ENCODE peak calls at places on chromosome 2, in six cellular contexts. One of them, this sample, is unnamed.

GRCh38 chr2:177724398-177725287 is 332.1 kb downstream of the AGPS start:
- DNase-seq in GM06990: peak
- DNase-seq in GM23338: peak
- DNase-seq in lower leg skin: no peak
- DNase-seq in MM.1S: peak
- DNase-seq in WERI-Rb-1: peak
- DNase-seq in this sample: peak

GRCh38 chr2:18398833-18399232 is 161.6 kb downstream of the RDH14 start:
- DNase-seq in GM06990: no peak
- DNase-seq in GM23338: no peak
- DNase-seq in lower leg skin: peak
- DNase-seq in MM.1S: no peak
- DNase-seq in WERI-Rb-1: no peak
- DNase-seq in this sample: no peak

GRCh38 chr2:237427807-237428506 is 14.0 kb upstream of the COL6A3 start:
- DNase-seq in GM06990: peak
- DNase-seq in GM23338: no peak
- DNase-seq in lower leg skin: no peak
- DNase-seq in MM.1S: peak
- DNase-seq in WERI-Rb-1: no peak
- DNase-seq in this sample: peak

GRCh38 chr2:187855689-187856088 is 301.5 kb upstream of the TFPI start:
- DNase-seq in GM06990: no peak
- DNase-seq in GM23338: no peak
- DNase-seq in lower leg skin: no peak
- DNase-seq in MM.1S: no peak
- DNase-seq in WERI-Rb-1: no peak
- DNase-seq in this sample: no peak

GRCh38 chr2:106057206-106057605 is 136.9 kb downstream of the UXS1 start:
- DNase-seq in GM06990: no peak
- DNase-seq in GM23338: no peak
- DNase-seq in lower leg skin: peak
- DNase-seq in MM.1S: peak
- DNase-seq in WERI-Rb-1: no peak
- DNase-seq in this sample: no peak

GRCh38 chr2:213995400-213996105 is 415.3 kb upstream of the VWC2L start:
- DNase-seq in GM06990: no peak
- DNase-seq in GM23338: no peak
- DNase-seq in lower leg skin: no peak
- DNase-seq in MM.1S: no peak
- DNase-seq in WERI-Rb-1: no peak
- DNase-seq in this sample: no peak

GRCh38 chr2:240391111-240392051 is 44.1 kb upstream of the GPC1 start:
- DNase-seq in GM06990: no peak
- DNase-seq in GM23338: no peak
- DNase-seq in lower leg skin: no peak
- DNase-seq in MM.1S: no peak
- DNase-seq in WERI-Rb-1: no peak
- DNase-seq in this sample: no peak

GRCh38 chr2:191572319-191572718 is 105.6 kb upstream of the NABP1 start:
- DNase-seq in GM06990: no peak
- DNase-seq in GM23338: no peak
- DNase-seq in lower leg skin: no peak
- DNase-seq in MM.1S: no peak
- DNase-seq in WERI-Rb-1: no peak
- DNase-seq in this sample: no peak

GRCh38 chr2:56128235-56128634 is 55.6 kb upstream of the CCDC85A start:
- DNase-seq in GM06990: no peak
- DNase-seq in GM23338: no peak
- DNase-seq in lower leg skin: no peak
- DNase-seq in MM.1S: no peak
- DNase-seq in WERI-Rb-1: no peak
- DNase-seq in this sample: no peak

DNA sequence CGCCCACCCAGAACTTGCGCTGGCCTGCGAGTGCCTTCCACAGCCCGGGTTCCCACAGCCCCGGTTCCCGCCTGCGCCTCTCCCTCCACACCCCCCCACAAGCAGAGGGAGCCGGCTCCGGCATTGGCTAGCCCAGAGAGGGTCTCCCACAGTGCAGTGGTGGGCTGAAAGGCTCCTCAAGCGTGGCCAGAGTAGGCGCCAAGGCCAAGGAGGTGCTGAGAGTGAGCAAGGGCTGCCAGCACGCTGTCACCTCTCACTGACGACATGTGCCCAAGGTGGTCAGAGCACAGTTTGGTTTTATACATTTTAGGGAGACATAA is 15.3 kb upstream of the PXDN start:
- DNase-seq in GM06990: no peak
- DNase-seq in GM23338: no peak
- DNase-seq in lower leg skin: no peak
- DNase-seq in MM.1S: no peak
- DNase-seq in WERI-Rb-1: no peak
- DNase-seq in this sample: no peak
- H3K4me3 ChIP-seq in GM06990: no peak
- H3K4me3 ChIP-seq in GM23338: no peak
- H3K4me3 ChIP-seq in lower leg skin: no peak
- H3K4me3 ChIP-seq in MM.1S: no peak
- H3K4me3 ChIP-seq in WERI-Rb-1: no peak
- H3K4me3 ChIP-seq in this sample: no peak

GRCh38 chr2:124919296-124919695 is 894.2 kb downstream of the CNTNAP5 start:
- DNase-seq in GM06990: no peak
- DNase-seq in GM23338: no peak
- DNase-seq in lower leg skin: no peak
- DNase-seq in MM.1S: peak
- DNase-seq in WERI-Rb-1: no peak
- DNase-seq in this sample: no peak

GRCh38 chr2:124913873-124914272 is 888.8 kb downstream of the CNTNAP5 start:
- DNase-seq in GM06990: no peak
- DNase-seq in GM23338: no peak
- DNase-seq in lower leg skin: no peak
- DNase-seq in MM.1S: no peak
- DNase-seq in WERI-Rb-1: no peak
- DNase-seq in this sample: no peak

GRCh38 chr2:124911560-124911959 is 886.5 kb downstream of the CNTNAP5 start:
- DNase-seq in GM06990: no peak
- DNase-seq in GM23338: no peak
- DNase-seq in lower leg skin: no peak
- DNase-seq in MM.1S: no peak
- DNase-seq in WERI-Rb-1: no peak
- DNase-seq in this sample: no peak

GRCh38 chr2:124921221-124921620 is 896.1 kb downstream of the CNTNAP5 start:
- DNase-seq in GM06990: no peak
- DNase-seq in GM23338: no peak
- DNase-seq in lower leg skin: no peak
- DNase-seq in MM.1S: no peak
- DNase-seq in WERI-Rb-1: no peak
- DNase-seq in this sample: no peak

GRCh38 chr2:124915567-124915966 is 890.5 kb downstream of the CNTNAP5 start:
- DNase-seq in GM06990: no peak
- DNase-seq in GM23338: peak
- DNase-seq in lower leg skin: no peak
- DNase-seq in MM.1S: no peak
- DNase-seq in WERI-Rb-1: no peak
- DNase-seq in this sample: no peak
- TF ChIP-seq CTCF in GM06990: peak
- TF ChIP-seq CTCF in GM23338: peak
- TF ChIP-seq CTCF in lower leg skin: no peak
- TF ChIP-seq CTCF in MM.1S: no peak
- TF ChIP-seq CTCF in WERI-Rb-1: no peak
- TF ChIP-seq CTCF in this sample: no peak

DNA sequence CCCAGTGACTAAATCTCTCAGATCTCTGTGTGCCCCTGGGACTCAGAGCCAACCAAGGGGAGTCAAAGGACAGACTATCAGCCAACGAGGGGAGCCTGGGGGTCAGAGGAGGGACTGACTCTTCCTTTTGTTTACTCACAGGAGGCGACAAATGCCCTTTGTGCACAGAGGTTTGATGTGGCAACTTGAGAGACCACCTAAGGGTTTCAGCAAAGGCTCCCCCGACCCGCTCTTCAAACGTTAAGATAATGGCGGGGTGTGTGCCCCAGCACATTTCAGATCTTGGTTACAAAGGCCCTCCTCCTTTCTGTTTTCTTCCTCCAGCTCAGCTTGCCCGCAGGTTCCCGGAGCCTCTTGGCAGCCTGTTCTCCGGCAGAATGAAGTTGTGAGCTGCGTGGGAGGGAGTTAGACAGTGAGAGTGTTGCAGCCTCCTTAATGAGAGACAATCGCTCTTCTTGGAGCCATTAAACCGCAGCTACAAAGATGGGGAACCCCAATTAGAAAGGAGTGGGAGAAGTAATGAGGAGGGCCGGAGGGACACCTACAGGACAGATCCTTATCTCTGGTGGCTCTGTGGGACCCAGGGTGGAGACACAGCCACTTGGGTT is 76.2 kb downstream of the KIAA2012 start:
- DNase-seq in GM06990: no peak
- DNase-seq in GM23338: peak
- DNase-seq in lower leg skin: peak
- DNase-seq in MM.1S: no peak
- DNase-seq in WERI-Rb-1: peak
- DNase-seq in this sample: no peak
- H3K4me3 ChIP-seq in GM06990: no peak
- H3K4me3 ChIP-seq in GM23338: no peak
- H3K4me3 ChIP-seq in lower leg skin: no peak
- H3K4me3 ChIP-seq in MM.1S: no peak
- H3K4me3 ChIP-seq in WERI-Rb-1: no peak
- H3K4me3 ChIP-seq in this sample: no peak

DNA sequence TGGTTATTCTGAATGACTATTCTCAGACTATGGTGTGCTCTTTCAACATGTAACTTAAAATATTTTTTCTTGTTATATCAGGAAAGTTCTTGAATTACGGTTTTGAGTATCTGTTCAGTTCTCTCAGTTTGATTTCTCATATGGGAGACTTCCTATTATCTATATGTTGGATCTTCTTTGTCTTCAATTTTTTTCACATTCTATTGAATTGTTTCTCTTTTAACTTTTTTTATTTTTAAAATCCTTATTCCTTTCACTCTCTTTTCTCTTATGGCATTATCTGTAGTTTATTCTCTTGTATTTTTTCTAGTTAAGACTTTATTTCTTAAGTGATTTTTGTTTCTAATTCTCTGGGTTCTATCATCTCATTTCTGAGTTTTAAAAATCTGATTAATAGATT is 252.8 kb upstream of the STON1 start:
- DNase-seq in GM06990: no peak
- DNase-seq in GM23338: no peak
- DNase-seq in lower leg skin: no peak
- DNase-seq in MM.1S: no peak
- DNase-seq in WERI-Rb-1: no peak
- DNase-seq in this sample: no peak
- TF ChIP-seq CTCF in GM06990: no peak
- TF ChIP-seq CTCF in GM23338: no peak
- TF ChIP-seq CTCF in lower leg skin: no peak
- TF ChIP-seq CTCF in MM.1S: no peak
- TF ChIP-seq CTCF in WERI-Rb-1: no peak
- TF ChIP-seq CTCF in this sample: no peak

GRCh38 chr2:71336802-71337201 is 5.2 kb downstream of the ZNF638 start:
- DNase-seq in GM06990: no peak
- DNase-seq in GM23338: no peak
- DNase-seq in lower leg skin: no peak
- DNase-seq in MM.1S: no peak
- DNase-seq in WERI-Rb-1: no peak
- DNase-seq in this sample: no peak
- H3K4me3 ChIP-seq in GM06990: no peak
- H3K4me3 ChIP-seq in GM23338: no peak
- H3K4me3 ChIP-seq in lower leg skin: no peak
- H3K4me3 ChIP-seq in MM.1S: no peak
- H3K4me3 ChIP-seq in WERI-Rb-1: no peak
- H3K4me3 ChIP-seq in this sample: no peak

DNA sequence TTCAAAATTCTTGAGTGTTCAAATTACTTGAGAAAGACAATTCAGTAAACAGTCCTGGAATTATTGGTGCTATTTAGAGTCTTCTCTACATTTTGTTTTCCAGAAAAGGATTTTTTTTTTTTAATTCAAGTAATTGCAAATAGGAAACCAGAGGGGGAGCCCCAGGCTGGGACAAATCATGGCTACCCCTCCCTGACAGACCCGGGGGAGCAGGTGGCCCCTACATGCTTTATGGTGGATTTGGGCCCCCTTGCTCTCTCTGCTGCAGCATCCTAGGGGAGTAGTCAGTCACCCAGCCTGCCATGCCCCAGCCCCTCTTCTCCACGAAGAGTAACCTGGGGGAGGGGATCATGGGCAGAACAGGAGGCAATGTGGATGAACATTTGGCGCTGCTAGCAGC is 4.7 kb downstream of the C2orf81 start:
- DNase-seq in GM06990: no peak
- DNase-seq in GM23338: no peak
- DNase-seq in lower leg skin: no peak
- DNase-seq in MM.1S: no peak
- DNase-seq in WERI-Rb-1: no peak
- DNase-seq in this sample: no peak
- TF ChIP-seq CTCF in GM06990: no peak
- TF ChIP-seq CTCF in GM23338: no peak
- TF ChIP-seq CTCF in lower leg skin: no peak
- TF ChIP-seq CTCF in MM.1S: peak
- TF ChIP-seq CTCF in WERI-Rb-1: no peak
- TF ChIP-seq CTCF in this sample: no peak

This sample was measured in GM12864.